ENCODE peak calls at places on chromosomes 5 and 9, in eight cellular contexts. W is LNCaP clone FGC, O is fibroblast of pulmonary artery, U is fibroblast of lung, L is astrocyte of the spinal cord, E is epithelial cell of proximal tubule, P is AG10803, Z is heart left ventricle. H is an unnamed sample.

GRCh38 chr9:81609782-81610738 is 79.3 kb downstream of the TLE1 start:
- DNase-seq in W (no peak), O (peak; percentile 28), U (no peak), L (peak; percentile 56), E (no peak), P (peak; percentile 52), Z (no peak), H (no peak)

GRCh38 chr5:37133939-37134338 is 115.2 kb downstream of the CPLANE1 start:
- DNase-seq in W (no peak), O (peak; percentile 68), U (peak; percentile 24), L (peak; percentile 51), E (no peak), P (peak; percentile 10), Z (no peak), H (no peak)

GRCh38 chr5:124634820-124635323 is 111.6 kb downstream of the ZNF608 start:
- DNase-seq in W (no peak), O (no peak), U (peak; percentile 79), L (no peak), E (no peak), P (peak; percentile 35), Z (no peak), H (no peak)

GRCh38 chr5:180468732-180469585 is 25.2 kb upstream of the CNOT6 start:
- DNase-seq in W (no peak), O (no peak), U (no peak), L (no peak), E (no peak), P (no peak), Z (no peak), H (no peak)

GRCh38 chr5:54302267-54302687 is 8.1 kb downstream of the ARL15 start:
- DNase-seq in W (no peak), O (peak; percentile 40), U (peak; percentile 46), L (peak; percentile 53), E (no peak), P (peak; percentile 27), Z (no peak), H (no peak)

GRCh38 chr5:134614461-134615085 is 18.1 kb downstream of the SAR1B start:
- DNase-seq in W (no peak), O (peak; percentile 10), U (no peak), L (no peak), E (no peak), P (peak; percentile 25), Z (no peak), H (no peak)

GRCh38 chr9:71830131-71830530 is 61.8 kb upstream of the CEMIP2 start:
- DNase-seq in W (no peak), O (no peak), U (no peak), L (no peak), E (no peak), P (no peak), Z (no peak), H (no peak)

GRCh38 chr5:179318193-179318955 is 26.9 kb downstream of the ADAMTS2 start:
- DNase-seq in W (no peak), O (no peak), U (no peak), L (no peak), E (no peak), P (no peak), Z (peak; percentile 28), H (no peak)

GRCh38 chr5:126358525-126358924 is 64.7 kb upstream of the GRAMD2B start:
- DNase-seq in W (no peak), O (no peak), U (no peak), L (peak; percentile 55), E (no peak), P (peak; percentile 54), Z (no peak), H (no peak)

GRCh38 chr5:2187156-2187555 is 304.4 kb upstream of the IRX4 start:
- DNase-seq in W (no peak), O (no peak), U (no peak), L (no peak), E (no peak), P (no peak), Z (no peak), H (no peak)

GRCh38 chr5:64666058-64666457 is 24.2 kb upstream of the SHISAL2B start:
- DNase-seq in W (no peak), O (peak; percentile 85), U (peak; percentile 61), L (peak; percentile 3), E (no peak), P (peak; percentile 17), Z (no peak), H (no peak)

GRCh38 chr9:111925017-111925770 is 28.6 kb downstream of the UGCG start:
- DNase-seq in W (no peak), O (no peak), U (no peak), L (no peak), E (no peak), P (no peak), Z (no peak), H (no peak)

GRCh38 chr5:115579747-115580173 is 22.5 kb downstream of the TICAM2 start:
- DNase-seq in W (no peak), O (no peak), U (no peak), L (peak; percentile 48), E (no peak), P (no peak), Z (no peak), H (no peak)

GRCh38 chr5:177591690-177592009 is 353 bp upstream of the TMED9 start:
- DNase-seq in W (no peak), O (no peak), U (no peak), L (no peak), E (no peak), P (no peak), Z (no peak), H (no peak)

GRCh38 chr5:177593511-177593910 is 1.5 kb downstream of the TMED9 start:
- DNase-seq in W (no peak), O (no peak), U (no peak), L (no peak), E (no peak), P (no peak), Z (no peak), H (no peak)

GRCh38 chr5:177590406-177590805 is 1.6 kb upstream of the TMED9 start:
- DNase-seq in W (no peak), O (no peak), U (no peak), L (no peak), E (no peak), P (no peak), Z (no peak), H (no peak)

GRCh38 chr5:177592905-177593304 is 902 bp downstream of the TMED9 start:
- DNase-seq in W (no peak), O (no peak), U (no peak), L (no peak), E (no peak), P (no peak), Z (no peak), H (no peak)

GRCh38 chr5:177592010-177592834 is at the start of gene TMED9:
- DNase-seq in W (peak; percentile 48), O (peak; percentile 81), U (peak; percentile 67), L (peak; percentile 75), E (no peak), P (peak; percentile 73), Z (peak; percentile 85), H (peak; percentile 79)
- TF ChIP-seq CTCF in W (no peak), O (no peak), U (no peak), L (no peak), E (no peak), P (no peak), Z (peak; percentile 33), H (peak; percentile 21)

DNA sequence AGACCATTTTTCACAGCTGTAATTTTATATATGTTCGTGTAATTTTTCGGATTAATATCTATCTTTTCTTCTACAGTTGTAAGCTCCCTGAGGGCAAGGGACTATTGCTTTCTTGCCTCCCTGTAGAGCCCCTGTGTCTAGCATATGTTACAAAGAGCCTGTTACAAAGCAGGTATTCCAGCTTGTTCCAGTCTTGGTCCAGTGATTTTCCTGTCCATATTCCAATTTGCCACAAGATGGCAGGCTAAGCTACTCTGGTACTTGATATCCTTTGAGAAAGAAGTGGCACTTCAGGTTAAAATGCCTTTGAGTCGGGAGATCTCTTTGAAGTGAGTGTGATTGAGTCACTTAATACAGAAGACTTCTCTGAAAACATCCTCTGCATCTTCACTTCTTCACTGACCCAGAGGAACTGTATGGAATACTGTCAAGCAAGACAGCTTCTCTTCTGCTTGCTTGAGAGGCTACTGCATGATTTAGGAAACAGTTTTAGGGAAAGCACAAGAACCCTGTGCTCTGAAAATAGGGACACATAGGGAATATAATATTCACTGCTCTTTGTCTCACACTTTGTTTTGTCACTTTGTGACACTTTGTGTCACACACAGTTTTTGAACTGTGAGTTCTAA is 24.5 kb downstream of the CAVIN4 start:
- DNase-seq in W (peak; percentile 56), O (peak; percentile 70), U (peak; percentile 59), L (peak; percentile 61), E (peak; percentile 41), P (peak; percentile 50), Z (no peak), H (no peak)
- TF ChIP-seq CTCF in W (peak; percentile 80), O (peak; percentile 88), U (peak; percentile 68), L (peak; percentile 73), E (peak; percentile 84), P (peak; percentile 85), Z (peak; percentile 61), H (no peak)

GRCh38 chr5:74396913-74397606 is 243.5 kb downstream of the ENC1 start:
- DNase-seq in W (no peak), O (no peak), U (no peak), L (peak; percentile 37), E (no peak), P (peak; percentile 23), Z (no peak), H (no peak)

GRCh38 chr5:74393943-74394342 is 246.6 kb downstream of the ENC1 start:
- DNase-seq in W (no peak), O (no peak), U (no peak), L (no peak), E (no peak), P (no peak), Z (no peak), H (no peak)

GRCh38 chr5:74394924-74395880 is 245.3 kb downstream of the ENC1 start:
- DNase-seq in W (no peak), O (no peak), U (no peak), L (no peak), E (peak; percentile 63), P (no peak), Z (no peak), H (no peak)

GRCh38 chr5:74392698-74393431 is 247.7 kb downstream of the ENC1 start:
- DNase-seq in W (peak; percentile 40), O (peak; percentile 70), U (peak; percentile 38), L (peak; percentile 56), E (no peak), P (no peak), Z (no peak), H (no peak)

GRCh38 chr5:74394543-74394923 is 246.0 kb downstream of the ENC1 start:
- DNase-seq in W (no peak), O (no peak), U (no peak), L (no peak), E (no peak), P (no peak), Z (no peak), H (no peak)
- TF ChIP-seq CTCF in W (no peak), O (peak; percentile 6), U (peak; percentile 7), L (no peak), E (peak; percentile 45), P (no peak), Z (no peak), H (no peak)

DNA sequence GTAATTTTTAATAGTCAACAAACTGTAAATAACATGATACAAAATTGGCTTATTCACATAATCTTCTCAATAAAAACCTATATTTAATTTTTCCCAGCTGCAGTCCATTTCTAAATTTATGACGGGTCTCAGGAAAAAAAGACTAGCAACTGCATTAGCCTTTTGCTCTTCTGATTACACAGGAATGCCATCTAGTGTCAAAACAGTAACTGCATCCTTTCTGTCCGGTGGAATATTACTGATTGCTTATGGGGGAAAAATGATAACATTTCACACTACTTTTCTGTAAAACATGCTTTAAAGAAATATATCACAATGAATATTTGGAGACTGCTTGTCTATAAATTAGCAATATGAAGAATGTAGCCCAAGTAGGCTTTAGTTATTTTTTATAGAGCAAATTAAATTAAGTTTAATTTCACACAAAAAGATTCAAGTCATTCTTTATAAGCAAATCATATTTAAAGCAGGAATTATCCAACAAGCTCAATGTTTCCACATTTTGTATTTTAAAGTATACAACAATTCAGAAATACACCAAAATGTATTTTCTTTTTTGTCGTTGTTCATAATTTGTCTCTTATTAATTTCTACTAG is 534.7 kb downstream of the CDH10 start:
- DNase-seq in W (peak; percentile 13), O (peak; percentile 31), U (peak; percentile 17), L (peak; percentile 13), E (no peak), P (peak; percentile 0), Z (no peak), H (no peak)
- TF ChIP-seq CTCF in W (peak; percentile 91), O (peak; percentile 43), U (no peak), L (peak; percentile 49), E (peak; percentile 72), P (peak; percentile 48), Z (peak; percentile 53), H (no peak)

H was measured in ovary.